ENCODE peak calls at places on chromosome 14, in five cellular contexts. Z is PC-3, G is trophoblast cell, L is GM23248, O is Karpas-422. R is an unnamed sample.

GRCh38 chr14:58071341-58071740 is 80.7 kb downstream of the ARMH4 start:
- DNase-seq in Z (no peak), G (no peak), L (no peak), O (no peak), R (no peak)

GRCh38 chr14:76763362-76764041 is 2.2 kb downstream of the VASH1 start:
- DNase-seq in Z (no peak), G (peak; percentile 71), L (peak; percentile 36), O (no peak), R (no peak)

GRCh38 chr14:52910597-52910996 is 40.3 kb downstream of the FERMT2 start:
- DNase-seq in Z (no peak), G (no peak), L (peak; percentile 55), O (no peak), R (no peak)

GRCh38 chr14:31950760-31951637 is 126.1 kb upstream of the ARHGAP5 start:
- DNase-seq in Z (peak; percentile 81), G (peak; percentile 46), L (peak; percentile 86), O (no peak), R (no peak)

GRCh38 chr14:21498540-21499526 is 12.3 kb downstream of the METTL3 start:
- DNase-seq in Z (peak; percentile 65), G (peak; percentile 74), L (peak; percentile 80), O (peak; percentile 86), R (peak; percentile 85)

GRCh38 chr14:100406505-100407131 is 83.5 kb downstream of the SLC25A47 start:
- DNase-seq in Z (peak; percentile 13), G (no peak), L (peak; percentile 27), O (no peak), R (no peak)

GRCh38 chr14:100540141-100540925 is 46.9 kb downstream of the BEGAIN start:
- DNase-seq in Z (no peak), G (peak; percentile 41), L (no peak), O (no peak), R (no peak)

GRCh38 chr14:82113710-82114109 is 580.1 kb upstream of the SEL1L start:
- DNase-seq in Z (no peak), G (no peak), L (no peak), O (no peak), R (no peak)

GRCh38 chr14:58876613-58877012 is 238.9 kb downstream of the DACT1 start:
- DNase-seq in Z (no peak), G (no peak), L (peak; percentile 71), O (no peak), R (no peak)

GRCh38 chr14:20848316-20848954 is 42.8 kb upstream of the RNASE3 start:
- DNase-seq in Z (peak; percentile 95), G (peak; percentile 53), L (peak; percentile 77), O (no peak), R (no peak)

GRCh38 chr14:60090864-60091519 is 731 bp upstream of the PCNX4 start:
- DNase-seq in Z (peak; percentile 84), G (peak; percentile 40), L (peak; percentile 74), O (peak; percentile 85), R (peak; percentile 88)

GRCh38 chr14:20499108-20499507 is 6.2 kb upstream of the RNASE10 start:
- DNase-seq in Z (peak; percentile 68), G (no peak), L (no peak), O (no peak), R (peak; percentile 16)

GRCh38 chr14:57352771-57353170 is 37.6 kb upstream of the NAA30 start:
- DNase-seq in Z (peak; percentile 75), G (peak; percentile 42), L (peak; percentile 9), O (no peak), R (no peak)

GRCh38 chr14:30005114-30005698 is 77.6 kb upstream of the PRKD1 start:
- DNase-seq in Z (peak; percentile 60), G (peak; percentile 19), L (peak; percentile 75), O (peak; percentile 59), R (peak; percentile 77)

GRCh38 chr14:66635435-66635834 is 127.5 kb downstream of the GPHN start:
- DNase-seq in Z (no peak), G (peak; percentile 60), L (no peak), O (no peak), R (no peak)

GRCh38 chr14:91249841-91250616 is 5.5 kb upstream of the GPR68 start:
- DNase-seq in Z (peak; percentile 75), G (no peak), L (peak; percentile 38), O (peak; percentile 78), R (no peak)

GRCh38 chr14:50025776-50026175 is 90.6 kb downstream of the VCPKMT start:
- DNase-seq in Z (no peak), G (no peak), L (no peak), O (no peak), R (no peak)

GRCh38 chr14:77498984-77499527 is 440 bp upstream of the ISM2 start:
- DNase-seq in Z (no peak), G (peak; percentile 95), L (peak; percentile 32), O (peak; percentile 56), R (no peak)

GRCh38 chr14:28635387-28635786 is 131.2 kb upstream of the FOXG1 start:
- DNase-seq in Z (peak; percentile 65), G (peak; percentile 64), L (peak; percentile 42), O (peak; percentile 79), R (peak; percentile 48)

GRCh38 chr14:36511981-36512584 is 7.9 kb downstream of the NKX2-1 start:
- DNase-seq in Z (no peak), G (no peak), L (no peak), O (no peak), R (no peak)

GRCh38 chr14:49550284-49551184 is 35.6 kb downstream of the RPS29 start:
- DNase-seq in Z (peak; percentile 73), G (no peak), L (peak; percentile 38), O (peak; percentile 63), R (peak; percentile 12)

GRCh38 chr14:94040247-94040646 is 14.1 kb downstream of the OTUB2 start:
- DNase-seq in Z (no peak), G (no peak), L (no peak), O (no peak), R (no peak)

GRCh38 chr14:20873370-20874177 is 17.6 kb upstream of the RNASE3 start:
- DNase-seq in Z (peak; percentile 70), G (peak; percentile 76), L (peak; percentile 80), O (peak; percentile 91), R (peak; percentile 97)

GRCh38 chr14:35419429-35419841 is 14.9 kb upstream of the NFKBIA start:
- DNase-seq in Z (peak; percentile 31), G (no peak), L (peak; percentile 63), O (no peak), R (no peak)

GRCh38 chr14:24838945-24839616 is 205.1 kb upstream of the GZMB start:
- DNase-seq in Z (no peak), G (no peak), L (peak; percentile 22), O (no peak), R (no peak)

GRCh38 chr14:81211844-81212243 is 8.9 kb downstream of the GTF2A1 start:
- DNase-seq in Z (peak; percentile 38), G (peak; percentile 37), L (peak; percentile 60), O (peak; percentile 93), R (peak; percentile 45)

GRCh38 chr14:77107228-77107627 is 9.2 kb downstream of the CIPC start:
- DNase-seq in Z (no peak), G (no peak), L (peak; percentile 21), O (no peak), R (no peak)

GRCh38 chr14:39083127-39083526 is 19.9 kb downstream of the SEC23A start:
- DNase-seq in Z (no peak), G (no peak), L (no peak), O (no peak), R (no peak)

GRCh38 chr14:39091716-39092115 is 11.3 kb downstream of the SEC23A start:
- DNase-seq in Z (no peak), G (no peak), L (no peak), O (no peak), R (no peak)

GRCh38 chr14:39090548-39091111 is 12.4 kb downstream of the SEC23A start:
- DNase-seq in Z (no peak), G (no peak), L (no peak), O (no peak), R (no peak)

GRCh38 chr14:39085933-39086332 is 17.1 kb downstream of the SEC23A start:
- DNase-seq in Z (no peak), G (no peak), L (no peak), O (no peak), R (no peak)

DNA sequence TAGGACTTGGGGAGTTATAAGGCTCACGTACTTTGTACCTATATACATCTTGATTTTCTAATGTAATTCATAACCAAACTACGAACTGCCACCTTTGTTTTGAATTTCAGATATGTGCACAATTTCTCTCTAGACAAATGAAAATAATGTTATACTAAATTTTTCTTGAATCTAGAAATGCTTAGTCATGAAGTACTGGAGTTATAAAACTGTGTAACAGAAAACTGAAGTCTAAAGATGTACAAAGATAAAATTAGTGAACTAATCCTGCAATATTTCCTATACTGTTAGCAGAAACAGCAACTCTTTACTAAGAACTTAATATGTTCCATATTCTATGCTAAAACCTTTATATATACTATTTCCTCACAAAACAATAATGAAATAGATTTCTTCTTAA is 15.5 kb downstream of the SEC23A start:
- DNase-seq in Z (no peak), G (no peak), L (no peak), O (no peak), R (no peak)
- H3K36me3 ChIP-seq in Z (peaks cover 44% of the 10 kb centered on the region), G (peaks cover 25% of the 10 kb centered on the region), L (peaks cover 71% of the 10 kb centered on the region), O (peaks cover 65% of the 10 kb centered on the region), R (peaks cover 51% of the 10 kb centered on the region)

DNA sequence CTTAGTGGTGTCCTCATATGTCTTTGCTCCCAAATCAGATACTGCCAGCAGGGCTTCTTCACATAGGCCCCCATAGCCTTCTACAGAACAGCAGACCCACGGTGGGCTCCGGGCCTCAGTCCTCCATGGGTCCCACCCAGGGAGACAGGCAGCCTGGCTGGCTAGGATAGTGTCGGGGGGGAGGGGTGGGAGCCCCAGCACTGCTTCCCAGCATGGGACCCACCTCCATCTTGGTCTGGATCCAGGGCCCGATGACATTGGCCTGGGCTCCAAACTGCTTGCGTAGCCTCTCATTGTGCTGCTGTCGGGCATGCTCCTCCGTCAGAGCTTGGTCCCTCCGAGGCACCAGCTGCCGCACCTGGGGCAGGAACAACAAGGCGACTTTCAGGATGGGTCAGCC is 89.4 kb upstream of the ZFP36L1 start:
- DNase-seq in Z (no peak), G (no peak), L (no peak), O (no peak), R (no peak)
- H3K36me3 ChIP-seq in Z (peaks cover 80% of the 10 kb centered on the region), G (peaks cover 84% of the 10 kb centered on the region), L (peaks cover 85% of the 10 kb centered on the region), O (no peaks in the 10 kb centered on the region), R (peaks cover 52% of the 10 kb centered on the region)

DNA sequence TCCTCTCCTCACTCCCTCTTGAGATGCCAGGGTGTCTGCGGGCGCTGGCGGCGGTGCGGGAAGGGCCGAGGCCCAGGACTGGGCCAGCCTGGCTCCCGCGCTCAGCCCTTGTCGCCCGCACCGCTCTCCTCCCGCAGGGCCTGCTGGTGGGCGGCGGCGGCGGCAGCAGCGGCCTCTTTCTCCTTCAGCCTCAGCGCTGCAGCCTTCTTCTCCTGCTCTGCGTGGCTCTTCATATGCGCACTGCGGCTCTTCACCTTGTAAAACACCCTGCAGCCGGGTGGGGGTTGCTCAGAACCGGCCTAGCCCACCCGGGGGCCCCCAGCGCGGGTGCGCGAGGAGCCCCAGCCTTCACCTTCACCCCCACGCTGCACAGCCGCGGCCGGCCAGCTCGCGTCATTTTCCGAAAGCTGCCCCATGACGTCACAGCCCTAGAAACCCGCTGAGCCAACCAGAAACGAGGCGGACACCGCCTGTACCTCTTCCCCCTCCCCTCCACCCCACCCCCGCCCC is 4.6 kb upstream of the PNMA1 start:
- DNase-seq in Z (no peak), G (no peak), L (no peak), O (no peak), R (no peak)
- H3K36me3 ChIP-seq in Z (peaks cover 44% of the 10 kb centered on the region), G (peaks cover 47% of the 10 kb centered on the region), L (peaks cover 29% of the 10 kb centered on the region), O (peaks cover 49% of the 10 kb centered on the region), R (peaks cover 59% of the 10 kb centered on the region)

DNA sequence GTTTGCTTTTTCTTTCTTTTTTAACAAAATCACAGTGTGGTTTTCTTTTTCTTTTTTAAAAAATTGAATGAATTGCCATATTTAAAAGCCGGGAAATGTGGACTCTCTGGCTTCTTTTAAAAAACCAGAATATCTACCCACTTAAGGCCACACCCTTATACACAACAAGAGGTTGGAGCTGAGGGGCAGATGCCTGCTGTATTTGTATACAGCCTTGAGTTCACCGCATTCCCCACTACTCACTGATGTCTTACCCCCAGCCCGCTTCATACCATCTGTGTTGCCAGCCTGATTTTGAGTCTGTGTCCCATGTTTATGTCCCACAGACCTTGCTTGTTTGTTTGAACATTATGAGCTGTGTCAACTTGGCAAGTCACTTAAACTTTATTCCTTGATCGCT is 14.3 kb downstream of the JDP2 start:
- DNase-seq in Z (no peak), G (no peak), L (peak; percentile 27), O (no peak), R (no peak)
- H3K36me3 ChIP-seq in Z (no peaks in the 10 kb centered on the region), G (peaks cover 44% of the 10 kb centered on the region), L (peaks cover 48% of the 10 kb centered on the region), O (no peaks in the 10 kb centered on the region), R (peaks cover 6% of the 10 kb centered on the region)

R was measured in A673.